ENCODE peak calls at places on chromosomes 7 and 10, in four cellular contexts. C, T, L and W are unnamed samples.

GRCh38 chr10:28984431-28984830 is 304.4 kb upstream of the LYZL1 start:
- DNase-seq in T (peak), C (no peak), L (no peak), W (peak)

GRCh38 chr7:12401538-12402364 is 1.9 kb downstream of the VWDE start:
- DNase-seq in C (no peak), T (no peak), L (no peak), W (no peak)

GRCh38 chr7:120735791-120736190 is 122.2 kb downstream of the TSPAN12 start:
- DNase-seq in C (no peak), T (no peak), L (no peak), W (no peak)

GRCh38 chr10:25082276-25083204 is 66.1 kb downstream of the THNSL1 start:
- DNase-seq in C (no peak), T (no peak), L (no peak), W (no peak)

GRCh38 chr10:32489935-32490334 is 44.0 kb downstream of the CCDC7 start:
- DNase-seq in T (no peak), L (no peak), C (no peak), W (no peak)

GRCh38 chr7:158933468-158934139 is 77.2 kb downstream of the DYNC2I1 start:
- DNase-seq in T (no peak), C (no peak), L (no peak), W (no peak)

GRCh38 chr10:107689318-107689717 is 524.8 kb upstream of the SORCS1 start:
- DNase-seq in T (no peak), L (no peak), C (no peak), W (no peak)

GRCh38 chr7:148546857-148547256 is 43.7 kb upstream of the C7orf33 start:
- DNase-seq in L (no peak), T (no peak), C (no peak), W (no peak)

GRCh38 chr10:30154561-30154960 is 95.2 kb upstream of the JCAD start:
- DNase-seq in L (no peak), C (no peak), T (no peak), W (no peak)

GRCh38 chr10:35916791-35917190 is 274.7 kb upstream of the FZD8 start:
- DNase-seq in L (no peak), T (no peak), C (no peak), W (no peak)

GRCh38 chr7:24882989-24883631 is 96.9 kb downstream of the OSBPL3 start:
- DNase-seq in L (no peak), T (peak), C (no peak), W (peak)

GRCh38 chr10:67788028-67788886 is 49.7 kb downstream of the DNAJC12 start:
- DNase-seq in L (peak), T (no peak), C (peak), W (peak)

GRCh38 chr7:1800876-1801275 is 130.8 kb downstream of the ELFN1 start:
- DNase-seq in T (no peak), L (no peak), C (no peak), W (no peak)

GRCh38 chr10:102555781-102556328 is 52.1 kb downstream of the SUFU start:
- DNase-seq in L (no peak), T (peak), C (no peak), W (no peak)

GRCh38 chr7:133784421-133785045 is 342.6 kb upstream of the LRGUK start:
- DNase-seq in L (no peak), C (no peak), T (no peak), W (no peak)

GRCh38 chr10:52918714-52919316 is 146.2 kb upstream of the MBL2 start:
- DNase-seq in T (no peak), C (no peak), L (no peak), W (no peak)

GRCh38 chr10:121027390-121027789 is 176.2 kb downstream of the WDR11 start:
- DNase-seq in T (no peak), C (no peak), L (no peak), W (no peak)

GRCh38 chr10:119341236-119342016 is 134.1 kb downstream of the GRK5 start:
- DNase-seq in T (no peak), L (no peak), C (no peak), W (peak)

GRCh38 chr10:102504179-102504975 is 605 bp downstream of the SUFU start:
- DNase-seq in L (no peak), C (peak), T (no peak), W (peak)

GRCh38 chr7:69067397-69067796 is 530.9 kb upstream of the AUTS2 start:
- DNase-seq in C (no peak), L (no peak), T (no peak), W (peak)

GRCh38 chr7:16743207-16743606 is 10.3 kb upstream of the TSPAN13 start:
- DNase-seq in L (no peak), C (no peak), T (peak), W (no peak)

GRCh38 chr7:139899328-139900020 is 70.4 kb downstream of the TBXAS1 start:
- DNase-seq in L (no peak), C (peak), T (no peak), W (no peak)

GRCh38 chr7:29900745-29901144 is 88.9 kb downstream of the SCRN1 start:
- DNase-seq in T (no peak), C (no peak), L (no peak), W (no peak)

GRCh38 chr7:93913197-93913596 is 6.8 kb downstream of the GNGT1 start:
- DNase-seq in C (no peak), L (no peak), T (no peak), W (no peak)

GRCh38 chr7:130941322-130942210 is 207.6 kb upstream of the KLF14 start:
- DNase-seq in L (no peak), T (no peak), C (no peak), W (no peak)

GRCh38 chr7:70654146-70654545 is 477.8 kb upstream of the GALNT17 start:
- DNase-seq in L (no peak), C (no peak), T (no peak), W (no peak)

GRCh38 chr7:123747620-123748141 is 1.1 kb downstream of the WASL start:
- DNase-seq in L (peak), T (peak), C (peak), W (peak)

GRCh38 chr7:37943905-37944736 is 23.7 kb downstream of the EPDR1 start:
- DNase-seq in C (no peak), T (no peak), L (no peak), W (no peak)

GRCh38 chr7:475951-476441 is 43.6 kb downstream of the PDGFA start:
- DNase-seq in L (no peak), C (no peak), T (no peak), W (no peak)

GRCh38 chr7:30406664-30407425 is 71.7 kb downstream of the NOD1 start:
- DNase-seq in T (no peak), C (no peak), L (no peak), W (no peak)

GRCh38 chr7:44473295-44473694 is 17.2 kb downstream of the NUDCD3 start:
- DNase-seq in L (no peak), C (no peak), T (no peak), W (no peak)

GRCh38 chr7:109641445-109641844 is 1071.8 kb downstream of the DNAJB9 start:
- DNase-seq in C (no peak), T (no peak), L (no peak), W (no peak)

GRCh38 chr7:100602889-100603696 is 930 bp downstream of the PCOLCE start:
- DNase-seq in T (no peak), L (no peak), C (no peak), W (no peak)

GRCh38 chr7:82164813-82165212 is 278.8 kb downstream of the CACNA2D1 start:
- DNase-seq in L (no peak), T (peak), C (no peak), W (no peak)

GRCh38 chr10:62441953-62442352 is 67.8 kb downstream of the ZNF365 start:
- DNase-seq in C (no peak), L (no peak), T (no peak), W (no peak)

GRCh38 chr7:7157887-7158271 is 24.5 kb upstream of the C1GALT1 start:
- DNase-seq in C (no peak), T (no peak), L (no peak), W (no peak)

GRCh38 chr7:7152315-7152714 is 30.0 kb upstream of the C1GALT1 start:
- DNase-seq in T (no peak), C (no peak), L (no peak), W (no peak)

GRCh38 chr7:7156663-7157062 is 25.7 kb upstream of the C1GALT1 start:
- DNase-seq in T (no peak), L (no peak), C (no peak), W (no peak)

GRCh38 chr7:7159063-7159645 is 23.2 kb upstream of the C1GALT1 start:
- DNase-seq in T (no peak), C (no peak), L (no peak), W (no peak)

GRCh38 chr7:7157177-7157886 is 25.0 kb upstream of the C1GALT1 start:
- DNase-seq in L (no peak), T (peak), C (peak), W (peak)
- TF ChIP-seq CTCF in L (no peak), T (no peak), C (no peak), W (no peak)

GRCh38 chr7:2821842-2822507 is 22.1 kb downstream of the GNA12 start:
- DNase-seq in L (no peak), T (peak), C (no peak), W (no peak)

GRCh38 chr7:2820508-2820934 is 23.6 kb downstream of the GNA12 start:
- DNase-seq in L (no peak), T (peak), C (no peak), W (no peak)

GRCh38 chr7:2823124-2823523 is 21.0 kb downstream of the GNA12 start:
- DNase-seq in T (no peak), L (no peak), C (no peak), W (no peak)

GRCh38 chr7:2819954-2820397 is 24.1 kb downstream of the GNA12 start:
- DNase-seq in L (no peak), T (no peak), C (no peak), W (no peak)

GRCh38 chr7:2821161-2821841 is 22.8 kb downstream of the GNA12 start:
- DNase-seq in L (no peak), C (peak), T (peak), W (peak)
- TF ChIP-seq CTCF in L (peak), C (peak), T (no peak), W (no peak)

DNA sequence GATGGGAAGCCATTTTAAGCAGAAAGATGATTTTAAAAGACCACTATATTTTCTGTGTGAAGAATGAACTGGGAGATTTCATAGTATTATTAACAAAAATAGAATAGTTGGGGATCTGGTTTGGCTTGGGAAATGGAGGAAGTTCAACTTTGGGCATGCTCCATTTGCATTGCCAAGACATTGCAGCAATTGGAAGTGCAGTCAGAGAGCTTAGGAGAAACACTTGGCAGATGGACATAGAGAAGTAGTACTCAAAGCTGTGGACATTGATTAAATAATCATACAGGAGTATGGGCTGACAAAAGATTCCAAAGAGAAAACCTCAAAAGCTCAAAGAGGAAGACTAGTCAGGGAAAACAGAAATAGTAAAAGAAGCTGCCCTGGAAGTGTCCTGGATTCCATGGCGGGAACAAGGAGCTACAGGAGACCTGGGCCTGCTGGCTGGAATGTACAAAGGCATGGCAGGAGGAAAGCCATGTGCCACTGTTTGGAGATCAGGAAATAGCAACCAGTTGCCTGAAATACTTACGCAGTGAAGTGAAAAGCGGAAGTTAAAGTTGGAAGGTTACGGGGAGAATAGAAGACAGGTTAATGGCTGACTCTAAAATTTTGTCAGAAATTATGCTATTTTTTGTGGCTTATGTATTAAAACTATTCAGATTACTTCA is 93.6 kb upstream of the MXI1 start:
- DNase-seq in C (no peak), T (no peak), L (no peak), W (no peak)
- TF ChIP-seq CTCF in C (no peak), T (peak), L (peak), W (no peak)

DNA sequence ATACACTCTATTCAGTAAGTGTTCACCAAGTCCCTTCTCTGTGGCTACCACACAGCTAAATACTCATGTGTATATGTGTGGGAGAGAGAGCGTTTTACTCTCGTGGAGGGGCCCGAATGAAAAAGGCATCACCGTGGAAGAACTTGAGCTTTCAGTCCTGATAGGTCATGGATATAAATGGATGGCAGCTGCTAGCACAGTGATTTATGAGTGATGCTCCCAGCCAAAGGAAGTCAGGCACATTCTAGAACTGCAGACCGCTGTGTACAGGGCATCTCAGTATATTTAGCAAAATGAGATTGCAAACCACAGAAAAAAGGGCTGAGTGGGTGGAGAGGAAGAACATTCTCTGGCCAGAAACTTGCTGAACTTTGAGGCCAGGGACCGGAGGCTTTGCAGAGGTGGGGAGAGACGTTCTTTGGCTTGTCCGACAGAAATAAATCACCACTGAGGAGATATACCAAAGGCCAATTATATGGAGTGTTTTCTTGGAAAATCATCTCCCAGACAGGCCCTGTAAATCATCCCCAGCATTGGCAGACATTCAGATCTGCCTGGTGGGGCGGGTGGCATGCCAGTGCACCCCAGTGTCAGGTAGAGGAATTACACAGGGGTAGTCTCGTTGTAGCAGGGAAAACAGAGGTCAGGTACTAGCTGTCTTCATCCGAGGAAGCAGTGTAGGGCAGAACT is 655.3 kb downstream of the LRMDA start:
- DNase-seq in T (peak), C (no peak), L (no peak), W (peak)
- TF ChIP-seq CTCF in T (peak), C (peak), L (peak), W (peak)